ENCODE peak calls at places on chromosomes 6 and 20, in five cellular contexts. A is WERI-Rb-1, F is neural progenitor cell, N is adipocyte, Q is tibial nerve. C is an unnamed sample.
A peak's percentile ranks its signal among the peaks of the same experiment; 100 is the strongest.

GRCh38 chr20:50848341-50848808 is 53.5 kb downstream of the BCAS4 start:
- DNase-seq in N (no peak), A (no peak), Q (no peak), F (no peak), C (no peak)

GRCh38 chr6:1724124-1724523 is 114.4 kb downstream of the FOXC1 start:
- DNase-seq in N (no peak), F (no peak), Q (no peak), A (no peak), C (no peak)

GRCh38 chr20:34927736-34928135 is 27.9 kb downstream of the GSS start:
- DNase-seq in N (peak; percentile 78), F (no peak), Q (no peak), A (no peak), C (no peak)

GRCh38 chr6:5893295-5893694 is 113.4 kb downstream of the NRN1 start:
- DNase-seq in A (no peak), Q (no peak), F (no peak), N (no peak), C (no peak)

GRCh38 chr20:32906871-32907495 is 48.3 kb downstream of the EFCAB8 start:
- DNase-seq in N (no peak), Q (no peak), A (no peak), F (no peak), C (no peak)

GRCh38 chr6:112576421-112576820 is 229.3 kb downstream of the RFPL4B start:
- DNase-seq in A (no peak), N (no peak), Q (no peak), F (no peak), C (no peak)

GRCh38 chr6:133903855-133904254 is 14.9 kb downstream of the TCF21 start:
- DNase-seq in A (no peak), Q (no peak), N (no peak), F (no peak), C (no peak)

GRCh38 chr6:110544472-110544871 is 68.1 kb upstream of the SLC22A16 start:
- DNase-seq in Q (no peak), A (no peak), F (no peak), N (no peak), C (no peak)

GRCh38 chr6:168145747-168146596 is 67.0 kb upstream of the FRMD1 start:
- DNase-seq in F (no peak), Q (no peak), N (no peak), A (no peak), C (no peak)

GRCh38 chr6:25002326-25003066 is 66.7 kb upstream of the RIPOR2 start:
- DNase-seq in F (no peak), Q (no peak), N (no peak), A (no peak), C (no peak)

GRCh38 chr6:90146914-90147668 is 149.6 kb downstream of the BACH2 start:
- DNase-seq in A (no peak), N (no peak), F (no peak), Q (no peak), C (no peak)

GRCh38 chr20:37314099-37314498 is 24.6 kb downstream of the MANBAL start:
- DNase-seq in N (no peak), Q (no peak), A (no peak), F (no peak), C (no peak)

GRCh38 chr6:96156425-96156824 is 140.7 kb downstream of the FUT9 start:
- DNase-seq in F (no peak), N (no peak), Q (no peak), A (peak; percentile 27), C (no peak)

GRCh38 chr20:44364780-44365179 is 9.3 kb downstream of the HNF4A start:
- DNase-seq in A (no peak), Q (no peak), F (no peak), N (no peak), C (no peak)

GRCh38 chr6:53344993-53345392 is 3.8 kb downstream of the ELOVL5 start:
- DNase-seq in N (no peak), Q (no peak), A (no peak), F (no peak), C (no peak)

GRCh38 chr20:32898721-32899120 is 40.0 kb downstream of the EFCAB8 start:
- DNase-seq in F (no peak), N (peak; percentile 78), Q (no peak), A (no peak), C (no peak)

GRCh38 chr20:23153696-23154341 is 67.7 kb upstream of the CD93 start:
- DNase-seq in A (peak; percentile 30), Q (no peak), N (no peak), F (no peak), C (no peak)

GRCh38 chr20:39823239-39823638 is 861.1 kb downstream of the DHX35 start:
- DNase-seq in F (no peak), N (peak; percentile 19), A (no peak), Q (no peak), C (no peak)

GRCh38 chr6:47111685-47112084 is 69.6 kb upstream of the ADGRF1 start:
- DNase-seq in N (no peak), A (no peak), Q (no peak), F (no peak), C (no peak)

GRCh38 chr6:111871207-111871606 is 2.0 kb downstream of the FYN start:
- DNase-seq in F (no peak), A (no peak), N (no peak), Q (no peak), C (no peak)

GRCh38 chr6:37520926-37521325 is 21.2 kb upstream of the CCDC167 start:
- DNase-seq in F (no peak), Q (no peak), N (no peak), A (no peak), C (no peak)

GRCh38 chr6:110048221-110048875 is 70.2 kb downstream of the GPR6 start:
- DNase-seq in N (no peak), Q (no peak), F (no peak), A (peak; percentile 41), C (no peak)

GRCh38 chr6:155943635-155944034 is 488.0 kb upstream of the NOX3 start:
- DNase-seq in Q (no peak), N (no peak), F (no peak), A (no peak), C (no peak)
- H3K9me3 ChIP-seq in Q (no peaks in the 10 kb centered on the region), N (peaks cover 19% of the 10 kb centered on the region), F (no peaks in the 10 kb centered on the region), A (peaks cover 10% of the 10 kb centered on the region), C (peaks cover 3% of the 10 kb centered on the region)

GRCh38 chr6:22362361-22362760 is 65.5 kb upstream of the PRL start:
- DNase-seq in F (no peak), A (no peak), Q (no peak), N (peak; percentile 21), C (no peak)

GRCh38 chr6:22357724-22358189 is 60.9 kb upstream of the PRL start:
- DNase-seq in Q (no peak), F (no peak), A (no peak), N (no peak), C (no peak)

GRCh38 chr6:22353036-22353560 is 56.3 kb upstream of the PRL start:
- DNase-seq in N (no peak), A (no peak), Q (no peak), F (no peak), C (no peak)

GRCh38 chr6:22361576-22361975 is 64.7 kb upstream of the PRL start:
- DNase-seq in N (no peak), Q (no peak), A (peak; percentile 24), F (no peak), C (no peak)

DNA sequence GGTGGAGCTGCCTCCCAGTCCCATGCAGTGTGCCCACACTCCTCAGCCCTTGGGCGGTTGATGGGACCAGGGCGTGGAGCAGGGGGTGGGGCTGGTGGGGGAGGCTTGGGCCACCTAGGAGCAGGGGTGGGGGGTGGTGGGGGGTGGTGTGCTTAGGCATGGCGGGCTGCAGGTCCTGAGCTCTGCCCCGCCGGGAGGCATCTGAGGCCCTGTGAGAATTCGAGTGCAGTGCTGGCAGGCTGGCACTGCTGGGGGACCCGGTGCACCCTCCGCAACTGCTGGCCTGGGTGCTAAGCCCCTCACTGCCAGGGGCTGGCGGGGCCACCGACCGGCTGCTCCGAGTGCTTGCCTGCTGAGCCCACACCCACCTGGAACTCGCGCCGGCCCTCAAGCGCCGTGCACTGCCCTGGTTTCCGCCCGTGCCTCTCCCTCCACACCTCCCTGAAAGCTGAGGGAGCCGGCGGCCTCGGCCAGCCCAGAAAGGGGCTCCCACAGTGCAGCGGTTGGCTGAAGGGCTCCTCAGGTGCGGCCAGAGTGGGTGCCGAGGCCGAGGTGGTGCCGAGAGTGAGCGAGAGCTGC is 59.6 kb upstream of the PRL start:
- DNase-seq in N (no peak), Q (no peak), A (no peak), F (no peak), C (no peak)
- H3K9me3 ChIP-seq in N (peaks cover 2% of the 10 kb centered on the region), Q (no peaks in the 10 kb centered on the region), A (peaks cover 3% of the 10 kb centered on the region), F (no peaks in the 10 kb centered on the region), C (no peaks in the 10 kb centered on the region)

DNA sequence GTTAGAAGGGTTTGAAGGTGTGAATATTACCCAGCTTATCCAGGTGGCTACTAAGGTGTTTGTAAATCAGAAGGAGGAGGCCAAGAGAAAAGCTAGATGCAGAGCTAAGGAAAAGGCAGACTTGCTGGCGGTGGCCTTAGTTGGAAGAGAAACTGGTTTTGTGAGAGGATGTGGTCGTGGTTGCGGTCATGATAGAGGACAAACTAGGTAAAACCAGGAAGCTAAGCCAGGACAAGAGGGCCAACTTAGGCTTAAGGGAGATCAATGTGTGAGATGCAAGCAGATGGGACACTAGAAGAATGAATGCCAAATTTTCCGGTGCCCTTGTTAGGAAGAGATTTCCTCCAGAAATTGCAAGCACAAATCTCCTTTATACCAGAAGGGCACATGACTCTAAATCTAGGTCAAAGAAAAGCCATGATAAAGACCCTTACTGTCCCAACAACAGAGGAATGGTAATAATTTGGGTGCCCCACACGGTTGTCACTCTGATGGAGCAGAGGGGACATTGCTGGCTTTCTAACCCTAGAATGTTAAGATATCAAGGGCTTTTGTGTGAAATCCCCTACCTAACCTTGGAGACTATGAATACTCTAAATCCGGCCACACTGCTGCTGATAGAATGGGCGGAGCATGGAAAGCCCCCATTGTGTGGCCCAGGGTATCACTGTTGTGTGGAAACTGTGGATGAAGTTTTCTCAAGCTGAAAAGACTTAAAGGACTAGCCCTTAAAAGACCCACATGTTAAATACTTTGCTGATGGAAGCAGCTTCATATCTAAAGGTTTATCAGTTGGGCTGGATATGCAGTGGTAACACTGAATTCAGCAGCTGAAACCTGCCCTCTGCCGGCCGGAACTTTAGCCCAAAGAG is 7.8 kb downstream of the IL22RA2 start:
- DNase-seq in A (peak; percentile 43), F (no peak), N (no peak), Q (no peak), C (peak; percentile 34)
- H3K9me3 ChIP-seq in A (peaks cover 14% of the 10 kb centered on the region), F (no peaks in the 10 kb centered on the region), N (peaks cover 18% of the 10 kb centered on the region), Q (no peaks in the 10 kb centered on the region), C (no peaks in the 10 kb centered on the region)

GRCh38 chr6:30876039-30876730 is 8.1 kb upstream of the DDR1 start:
- DNase-seq in Q (peak; percentile 40), N (peak; percentile 67), A (no peak), F (no peak), C (no peak)

GRCh38 chr6:30870546-30870945 is 13.8 kb upstream of the DDR1 start:
- DNase-seq in Q (no peak), A (no peak), N (no peak), F (no peak), C (no peak)

GRCh38 chr6:30873137-30873640 is 11.1 kb upstream of the DDR1 start:
- DNase-seq in Q (no peak), A (no peak), N (no peak), F (no peak), C (no peak)

GRCh38 chr6:30875244-30876038 is 8.9 kb upstream of the DDR1 start:
- DNase-seq in A (peak; percentile 70), Q (no peak), F (no peak), N (no peak), C (no peak)

GRCh38 chr6:30871592-30872183 is 12.6 kb upstream of the DDR1 start:
- DNase-seq in N (no peak), Q (no peak), A (no peak), F (no peak), C (no peak)
- H3K9me3 ChIP-seq in N (peaks cover 50% of the 10 kb centered on the region), Q (no peaks in the 10 kb centered on the region), A (peaks cover 50% of the 10 kb centered on the region), F (peaks cover 21% of the 10 kb centered on the region), C (no peaks in the 10 kb centered on the region)